ENCODE peak calls at places on chromosomes 1 and 21, in nine cellular contexts. R is AG10803; Z is GF-D8; B is stimulated activated CD4-positive, alpha-beta T cell treated with anti-CD3 and anti-CD28 coated beads, TNF-alpha, amount 100 ng/mL, for 1 hour; P is caudate nucleus; E is HFFc6; C is skeletal muscle cell; W is IMR-90; H is kidney glomerular epithelial cell. L is an unnamed sample.

GRCh38 chr21:44353200-44353970 is at the start of gene TRPM2:
- DNase-seq in R (peak; percentile 24), Z (peak; percentile 95), B (no peak), P (no peak), E (no peak), C (no peak), W (no peak), H (no peak), L (peak; percentile 73)

GRCh38 chr1:3444736-3445135 is 9.7 kb upstream of the ARHGEF16 start:
- DNase-seq in R (no peak), Z (no peak), B (no peak), P (peak; percentile 16), E (no peak), C (no peak), W (no peak), H (no peak), L (no peak)

GRCh38 chr1:216034506-216034905 is 388.7 kb downstream of the USH2A start:
- DNase-seq in R (no peak), Z (no peak), B (no peak), P (no peak), E (no peak), C (no peak), W (peak; percentile 6), H (peak; percentile 21), L (no peak)

GRCh38 chr1:228953207-228953606 is 217.9 kb downstream of the RHOU start:
- DNase-seq in R (no peak), Z (no peak), B (no peak), P (no peak), E (no peak), C (no peak), W (no peak), H (no peak), L (no peak)

GRCh38 chr1:224080082-224080774 is 33.7 kb upstream of the FBXO28 start:
- DNase-seq in R (peak; percentile 76), Z (no peak), B (no peak), P (no peak), E (peak; percentile 87), C (no peak), W (peak; percentile 77), H (no peak), L (no peak)

GRCh38 chr1:68372487-68372886 is 77.3 kb downstream of the RPE65 start:
- DNase-seq in R (no peak), Z (no peak), B (no peak), P (no peak), E (no peak), C (no peak), W (no peak), H (no peak), L (no peak)

GRCh38 chr21:28959367-28960099 is 33.1 kb downstream of the LTN1 start:
- DNase-seq in R (peak; percentile 72), Z (no peak), B (no peak), P (no peak), E (peak; percentile 79), C (peak; percentile 34), W (peak; percentile 89), H (peak; percentile 94), L (no peak)

GRCh38 chr1:202692959-202693555 is 17.2 kb downstream of the SYT2 start:
- DNase-seq in R (peak; percentile 62), Z (no peak), B (peak; percentile 38), P (no peak), E (peak; percentile 41), C (peak; percentile 17), W (peak; percentile 71), H (peak; percentile 83), L (peak; percentile 18)

GRCh38 chr1:229251185-229251584 is 19.7 kb upstream of the RAB4A start:
- DNase-seq in R (no peak), Z (no peak), B (no peak), P (no peak), E (no peak), C (no peak), W (no peak), H (no peak), L (no peak)

GRCh38 chr1:91944087-91944486 is 5.1 kb upstream of the BRDT start:
- DNase-seq in R (no peak), Z (no peak), B (no peak), P (no peak), E (no peak), C (no peak), W (no peak), H (no peak), L (no peak)

GRCh38 chr1:55143686-55144085 is 71.5 kb downstream of the USP24 start:
- DNase-seq in R (no peak), Z (no peak), B (no peak), P (no peak), E (no peak), C (no peak), W (no peak), H (no peak), L (no peak)

GRCh38 chr1:35120458-35121133 is 41.4 kb downstream of the ZMYM1 start:
- DNase-seq in R (peak; percentile 10), Z (no peak), B (no peak), P (no peak), E (no peak), C (no peak), W (peak; percentile 2), H (no peak), L (no peak)

GRCh38 chr1:16677552-16678423 is 11.0 kb upstream of the RNU1-3 start:
- DNase-seq in R (peak; percentile 81), Z (peak; percentile 56), B (peak; percentile 44), P (peak; percentile 4), E (peak; percentile 81), C (no peak), W (peak; percentile 85), H (peak; percentile 34), L (peak; percentile 24)

GRCh38 chr1:183777359-183777758 is 27.6 kb upstream of the RGL1 start:
- DNase-seq in R (peak; percentile 26), Z (no peak), B (no peak), P (no peak), E (no peak), C (no peak), W (peak; percentile 24), H (no peak), L (no peak)

GRCh38 chr1:88357690-88358089 is 326.4 kb upstream of the PKN2 start:
- DNase-seq in R (no peak), Z (no peak), B (no peak), P (no peak), E (no peak), C (no peak), W (no peak), H (no peak), L (no peak)

GRCh38 chr1:1541956-1542765 is 1.7 kb upstream of the TMEM240 start:
- DNase-seq in R (no peak), Z (no peak), B (no peak), P (no peak), E (no peak), C (no peak), W (no peak), H (no peak), L (no peak)

GRCh38 chr1:228157381-228158126 is 7.8 kb downstream of the GJC2 start:
- DNase-seq in R (no peak), Z (no peak), B (no peak), P (no peak), E (no peak), C (no peak), W (no peak), H (no peak), L (no peak)

GRCh38 chr1:156750191-156750931 is 1.1 kb downstream of the HDGF start:
- DNase-seq in R (peak; percentile 46), Z (peak; percentile 39), B (no peak), P (no peak), E (no peak), C (no peak), W (no peak), H (peak; percentile 24), L (no peak)

GRCh38 chr1:68218485-68218884 is 13.8 kb downstream of the WLS start:
- DNase-seq in R (no peak), Z (no peak), B (no peak), P (no peak), E (no peak), C (no peak), W (no peak), H (no peak), L (no peak)

GRCh38 chr1:9494936-9495758 is 44.1 kb upstream of the SLC25A33 start:
- DNase-seq in R (peak; percentile 33), Z (no peak), B (peak; percentile 63), P (no peak), E (no peak), C (no peak), W (peak; percentile 32), H (peak; percentile 21), L (peak; percentile 52)

GRCh38 chr1:162305969-162306368 is 70.7 kb downstream of the SPATA46 start:
- DNase-seq in R (no peak), Z (no peak), B (no peak), P (no peak), E (no peak), C (no peak), W (peak; percentile 10), H (peak; percentile 79), L (no peak)

GRCh38 chr1:1342584-1343115 is 6.6 kb downstream of the DVL1 start:
- DNase-seq in R (no peak), Z (no peak), B (no peak), P (no peak), E (no peak), C (no peak), W (no peak), H (no peak), L (no peak)

GRCh38 chr1:239952348-239953307 is 139.1 kb upstream of the FMN2 start:
- DNase-seq in R (no peak), Z (no peak), B (no peak), P (no peak), E (no peak), C (no peak), W (no peak), H (peak; percentile 42), L (no peak)

GRCh38 chr1:62466982-62467532 is 30.2 kb downstream of the USP1 start:
- DNase-seq in R (peak; percentile 15), Z (no peak), B (no peak), P (no peak), E (peak; percentile 49), C (no peak), W (peak; percentile 1), H (no peak), L (no peak)

GRCh38 chr1:97190326-97190725 is 468.7 kb downstream of the PTBP2 start:
- DNase-seq in R (peak; percentile 63), Z (no peak), B (no peak), P (no peak), E (peak; percentile 28), C (no peak), W (peak; percentile 76), H (peak; percentile 26), L (no peak)

GRCh38 chr1:212070720-212071302 is 35.3 kb downstream of the DTL start:
- DNase-seq in R (peak; percentile 70), Z (no peak), B (no peak), P (no peak), E (peak; percentile 47), C (no peak), W (peak; percentile 70), H (peak; percentile 46), L (peak; percentile 13)

GRCh38 chr1:18217398-18218043 is 109.9 kb downstream of the IGSF21 start:
- DNase-seq in R (peak; percentile 13), Z (no peak), B (no peak), P (no peak), E (peak; percentile 3), C (no peak), W (peak; percentile 1), H (no peak), L (peak; percentile 61)

GRCh38 chr1:57489342-57490036 is 65.6 kb upstream of the DAB1 start:
- DNase-seq in R (peak; percentile 72), Z (no peak), B (no peak), P (no peak), E (peak; percentile 81), C (peak; percentile 64), W (peak; percentile 91), H (peak; percentile 69), L (no peak)

GRCh38 chr1:162548170-162548569 is 13.4 kb upstream of the UAP1 start:
- DNase-seq in R (peak; percentile 84), Z (no peak), B (no peak), P (no peak), E (peak; percentile 41), C (peak; percentile 53), W (peak; percentile 54), H (no peak), L (no peak)

GRCh38 chr1:221289103-221289502 is 409.9 kb downstream of the HLX start:
- DNase-seq in R (no peak), Z (no peak), B (no peak), P (no peak), E (no peak), C (no peak), W (no peak), H (no peak), L (no peak)

GRCh38 chr1:19437911-19438310 is 47.4 kb downstream of the CAPZB start:
- DNase-seq in R (peak; percentile 69), Z (no peak), B (no peak), P (no peak), E (no peak), C (peak; percentile 79), W (peak; percentile 48), H (peak; percentile 86), L (no peak)

L was measured in GDM1.